ENCODE peak calls at places on chromosomes 16 and 17, in ten cellular contexts. Q, Y, I, H, J, R, U, V, D and K are unnamed samples.
A peak's percentile ranks its signal among the peaks of the same experiment; 100 is the strongest.

GRCh38 chr17:59387351-59388069 is 56.1 kb downstream of the YPEL2 start:
- DNase-seq in U (no peak), I (no peak), Q (no peak), D (no peak), J (no peak), Y (peak; percentile 33), V (no peak), R (peak; percentile 69), H (no peak), K (no peak)

GRCh38 chr16:72894291-72895151 is 153.4 kb downstream of the ZFHX3 start:
- DNase-seq in U (no peak), I (no peak), J (no peak), D (no peak), Y (no peak), H (no peak), R (no peak), Q (no peak), V (no peak), K (peak; percentile 56)

GRCh38 chr17:33447090-33447489 is 154.0 kb upstream of the ASIC2 start:
- DNase-seq in U (no peak), R (peak; percentile 74), V (no peak), H (no peak), Y (peak; percentile 11), Q (no peak), I (no peak), D (no peak), J (no peak), K (no peak)

GRCh38 chr16:72091217-72091616 is 2.2 kb downstream of the TXNL4B start:
- DNase-seq in Q (no peak), U (no peak), Y (peak; percentile 23), R (no peak), V (no peak), H (no peak), D (no peak), I (no peak), J (no peak), K (no peak)

GRCh38 chr17:16439867-16440351 is 24.5 kb downstream of the TRPV2 start:
- DNase-seq in Q (no peak), J (no peak), I (no peak), H (no peak), R (no peak), Y (no peak), D (no peak), U (no peak), V (no peak), K (no peak)

GRCh38 chr17:12089809-12090384 is 69.2 kb downstream of the MAP2K4 start:
- DNase-seq in Q (no peak), D (peak; percentile 20), V (no peak), I (no peak), U (no peak), J (no peak), R (no peak), Y (no peak), H (no peak), K (peak; percentile 48)

GRCh38 chr17:62778990-62779681 is 29.0 kb downstream of the MARCHF10 start:
- DNase-seq in Y (peak; percentile 88), V (peak; percentile 85), J (no peak), H (no peak), U (no peak), D (peak; percentile 93), R (peak; percentile 40), Q (peak; percentile 88), I (no peak), K (peak; percentile 98)

GRCh38 chr17:40722146-40722720 is 18.7 kb upstream of the KRT24 start:
- DNase-seq in J (no peak), Q (no peak), R (no peak), Y (no peak), H (no peak), V (no peak), I (no peak), D (no peak), U (no peak), K (no peak)

GRCh38 chr16:67613808-67614207 is 31.1 kb upstream of the CARMIL2 start:
- DNase-seq in U (peak; percentile 73), Y (no peak), D (no peak), V (no peak), J (no peak), I (no peak), R (peak; percentile 30), Q (no peak), H (no peak), K (no peak)

GRCh38 chr16:86044881-86045600 is 146.1 kb downstream of the IRF8 start:
- DNase-seq in R (no peak), I (no peak), V (no peak), U (no peak), J (no peak), Q (no peak), D (no peak), H (no peak), Y (no peak), K (no peak)

GRCh38 chr17:57337390-57337789 is 81.1 kb downstream of the MSI2 start:
- DNase-seq in Y (no peak), D (no peak), R (no peak), Q (no peak), V (no peak), H (no peak), J (no peak), U (no peak), I (no peak), K (no peak)

GRCh38 chr16:88382491-88383400 is at the start of gene ZNF469:
- DNase-seq in R (peak; percentile 45), Q (no peak), D (no peak), J (peak; percentile 22), Y (peak; percentile 63), H (no peak), I (no peak), U (peak; percentile 76), V (no peak), K (peak; percentile 67)
- H3K4me3 ChIP-seq in R (no peak within 1 kb of the TSS), Q (peak within 1 kb of the TSS; percentile 73), D (peak within 1 kb of the TSS; percentile 58), J (peak within 1 kb of the TSS; percentile 12), Y (peak within 1 kb of the TSS; percentile 33), H (peak within 1 kb of the TSS; percentile 63), I (peak within 1 kb of the TSS; percentile 65), U (peak within 1 kb of the TSS; percentile 20), V (no peak within 1 kb of the TSS), K (peak within 1 kb of the TSS; percentile 68)

GRCh38 chr17:2592974-2593845 is at the start of gene PAFAH1B1:
- DNase-seq in J (peak; percentile 94), V (peak; percentile 97), Y (peak; percentile 97), U (peak; percentile 96), D (peak; percentile 16), H (peak; percentile 92), I (peak; percentile 39), R (peak; percentile 88), Q (peak; percentile 25), K (peak; percentile 75)
- TF ChIP-seq CTCF in J (peak; percentile 44), V (no peak), Y (no peak), U (no peak), D (no peak), H (no peak), I (no peak), R (no peak), Q (no peak), K (no peak)

DNA sequence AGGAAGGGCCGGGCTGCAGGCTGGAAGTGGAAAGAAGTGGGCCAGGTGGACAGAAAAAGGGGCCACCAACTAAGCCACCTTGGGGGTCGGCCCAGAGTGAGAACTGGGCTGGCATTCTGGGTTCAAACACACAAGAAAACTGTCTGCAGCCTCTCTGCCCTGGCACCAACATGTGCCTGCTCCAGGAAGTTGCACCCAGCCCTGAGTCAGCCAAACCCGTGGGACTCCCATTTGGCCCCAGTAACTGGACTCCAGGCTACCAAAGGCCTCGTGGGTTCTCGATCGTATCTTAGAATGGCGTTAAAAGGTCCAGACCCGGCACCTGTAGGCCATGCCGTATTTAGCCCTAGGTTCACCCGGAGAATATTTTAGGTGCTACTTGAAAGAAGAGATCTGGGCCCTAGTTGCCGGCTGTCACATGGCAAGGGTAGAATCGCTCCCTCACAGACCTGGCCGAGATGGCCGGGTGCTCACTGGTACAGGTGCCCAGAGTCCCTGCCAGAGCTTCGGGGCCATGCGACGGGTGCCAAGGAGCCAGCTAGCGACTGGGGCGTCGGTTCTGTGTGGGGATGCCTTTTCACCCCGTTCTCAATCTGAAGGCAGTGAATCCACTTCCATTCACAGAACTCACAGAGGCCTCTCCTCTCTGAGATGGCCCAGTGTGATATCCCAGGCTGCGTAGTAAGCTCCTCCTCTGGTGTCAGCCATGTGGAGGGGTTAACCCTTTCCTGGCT is 236.7 kb downstream of the MRTFB start:
- DNase-seq in I (no peak), Q (no peak), H (peak; percentile 76), Y (no peak), V (no peak), U (no peak), R (no peak), D (no peak), J (peak; percentile 62), K (peak; percentile 65)
- H3K4me3 ChIP-seq in I (peak overlapping the region; percentile 26), Q (no peak overlapping the region), H (no peak overlapping the region), Y (no peak overlapping the region), V (no peak overlapping the region), U (no peak overlapping the region), R (no peak overlapping the region), D (no peak overlapping the region), J (no peak overlapping the region), K (no peak overlapping the region)

GRCh38 chr16:69329369-69330285 is 761 bp downstream of the PDF start:
- DNase-seq in V (peak; percentile 86), R (no peak), I (no peak), D (no peak), Y (peak; percentile 60), J (peak; percentile 58), U (no peak), H (peak; percentile 63), Q (no peak), K (no peak)

GRCh38 chr16:69328854-69329316 is 1.5 kb downstream of the PDF start:
- DNase-seq in H (no peak), I (no peak), V (peak; percentile 66), R (no peak), Q (peak; percentile 7), U (no peak), D (no peak), J (no peak), Y (no peak), K (no peak)

GRCh38 chr16:69327585-69328310 is 2.6 kb downstream of the PDF start:
- DNase-seq in V (peak; percentile 50), R (no peak), U (no peak), H (peak; percentile 41), Q (no peak), J (no peak), Y (no peak), D (no peak), I (no peak), K (no peak)

GRCh38 chr16:69326172-69326873 is 4.1 kb downstream of the PDF start:
- DNase-seq in I (no peak), Q (no peak), V (peak; percentile 59), Y (peak; percentile 70), H (peak; percentile 47), J (peak; percentile 72), U (no peak), D (no peak), R (no peak), K (no peak)

DNA sequence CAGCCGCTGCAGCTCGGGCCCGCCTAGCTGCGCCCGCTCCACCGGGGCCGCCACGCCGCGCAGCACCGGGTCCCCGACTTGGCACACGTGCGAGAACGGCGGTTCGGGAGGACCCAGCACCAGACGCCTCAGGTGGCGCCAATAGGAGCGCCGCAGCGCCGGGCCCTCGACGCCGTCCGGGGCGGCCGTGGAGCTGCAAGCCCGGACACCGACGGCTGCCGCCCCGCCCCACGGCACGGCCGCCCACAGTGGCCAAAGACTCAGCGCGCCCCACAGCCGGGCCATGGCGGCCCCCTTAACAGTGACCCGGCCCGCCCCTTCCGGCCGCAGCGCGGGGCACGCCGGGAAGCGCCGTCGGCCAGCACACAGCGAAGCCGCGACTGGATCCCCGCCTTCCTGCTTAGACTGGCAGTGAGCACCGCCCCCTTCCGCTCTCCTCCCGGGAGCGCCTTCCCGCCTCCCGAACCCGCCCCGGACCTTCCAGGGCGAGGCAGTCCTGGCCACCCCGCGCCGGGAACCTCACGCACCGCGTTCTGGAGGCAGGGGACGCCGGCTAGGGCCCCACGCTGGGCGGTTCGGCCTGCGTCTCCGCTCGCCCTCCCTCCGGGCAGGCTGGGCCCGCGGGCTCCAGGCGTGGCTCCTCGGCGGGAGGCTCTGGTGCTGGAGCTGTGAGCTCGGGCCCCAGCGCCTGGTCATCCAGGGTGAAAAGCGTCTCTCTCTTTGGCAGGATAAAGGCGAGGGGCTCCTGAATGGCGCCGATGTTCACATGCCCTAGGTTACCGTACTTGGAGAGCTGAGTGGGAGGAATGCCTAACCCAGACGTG is at the start of gene PDF:
- DNase-seq in D (peak; percentile 68), Q (peak; percentile 69), V (peak; percentile 98), I (peak; percentile 43), H (peak; percentile 96), U (peak; percentile 93), Y (peak; percentile 98), R (peak; percentile 97), J (peak; percentile 97), K (peak; percentile 94)
- TF ChIP-seq CTCF in D (no peak), Q (no peak), V (no peak), I (no peak), H (no peak), U (no peak), Y (no peak), R (no peak), J (peak; percentile 32), K (no peak)